ENCODE peak calls at places on chromosomes 5 and 9, in five cellular contexts. O is CD4-positive, alpha-beta T cell; W is effector memory CD4-positive, alpha-beta T cell; U is GM23248; T is BE2C. K is an unnamed sample. For H3K9me3, the result is how much of the 10 kb centered on the place peaks cover.

GRCh38 chr9:38368731-38369130 is 23.8 kb upstream of the ALDH1B1 start:
- DNase-seq in O (no peak), W (no peak), U (no peak), T (no peak), K (no peak)

GRCh38 chr9:126448865-126449577 is 122.4 kb downstream of the MVB12B start:
- DNase-seq in O (no peak), W (no peak), U (no peak), T (no peak), K (no peak)

GRCh38 chr5:123428521-123429220 is 5.5 kb upstream of the CEP120 start:
- DNase-seq in O (no peak), W (no peak), U (no peak), T (no peak), K (no peak)

GRCh38 chr9:8660383-8660782 is 860.8 kb upstream of the DMAC1 start:
- DNase-seq in O (no peak), W (no peak), U (no peak), T (no peak), K (no peak)

GRCh38 chr5:123278284-123278683 is 144.9 kb downstream of the CEP120 start:
- DNase-seq in O (no peak), W (no peak), U (peak), T (no peak), K (no peak)

GRCh38 chr5:93585054-93585751 is 2.2 kb downstream of the NR2F1 start:
- DNase-seq in O (no peak), W (no peak), U (peak), T (peak), K (no peak)

GRCh38 chr5:3209918-3210317 is 385.7 kb upstream of the IRX1 start:
- DNase-seq in O (no peak), W (no peak), U (no peak), T (no peak), K (no peak)

GRCh38 chr5:175700991-175701390 is 43.1 kb downstream of the HRH2 start:
- DNase-seq in O (no peak), W (no peak), U (no peak), T (no peak), K (no peak)

GRCh38 chr9:132211570-132211969 is 49.7 kb downstream of the NTNG2 start:
- DNase-seq in O (no peak), W (no peak), U (no peak), T (no peak), K (no peak)

GRCh38 chr9:137434498-137435380 is 6.4 kb downstream of the ENTPD8 start:
- DNase-seq in O (no peak), W (no peak), U (no peak), T (peak), K (no peak)

GRCh38 chr9:1262367-1262766 is 212.2 kb downstream of the DMRT2 start:
- DNase-seq in O (no peak), W (no peak), U (no peak), T (no peak), K (no peak)

GRCh38 chr5:134249469-134250379 is 23.9 kb upstream of the PPP2CA start:
- DNase-seq in O (no peak), W (no peak), U (peak), T (no peak), K (no peak)

GRCh38 chr9:125428515-125429467 is 167.2 kb downstream of the GAPVD1 start:
- DNase-seq in O (no peak), W (no peak), U (no peak), T (peak), K (no peak)

GRCh38 chr9:121055642-121056143 is 5.6 kb upstream of the C5 start:
- DNase-seq in O (no peak), W (no peak), U (peak), T (peak), K (no peak)

GRCh38 chr5:57386958-57387357 is 95.7 kb downstream of the ACTBL2 start:
- DNase-seq in O (no peak), W (no peak), U (peak), T (no peak), K (no peak)

GRCh38 chr5:174719211-174719610 is 5.2 kb upstream of the MSX2 start:
- DNase-seq in O (no peak), W (no peak), U (no peak), T (no peak), K (no peak)

GRCh38 chr5:14582797-14583137 is 1.2 kb downstream of the OTULINL start:
- DNase-seq in O (no peak), W (no peak), U (peak), T (no peak), K (no peak)

GRCh38 chr5:174690256-174690655 is 34.1 kb upstream of the MSX2 start:
- DNase-seq in O (no peak), W (no peak), U (peak), T (no peak), K (no peak)

GRCh38 chr5:96492654-96493053 is 59.6 kb upstream of the PCSK1 start:
- DNase-seq in O (no peak), W (no peak), U (peak), T (no peak), K (no peak)

GRCh38 chr5:94505327-94506080 is 112.9 kb downstream of the KIAA0825 start:
- DNase-seq in O (no peak), W (no peak), U (peak), T (no peak), K (no peak)

GRCh38 chr9:14910178-14910805 is at the start of gene FREM1:
- DNase-seq in O (no peak), W (no peak), U (peak), T (peak), K (no peak)

GRCh38 chr9:27638716-27639115 is 65.4 kb upstream of the C9orf72 start:
- DNase-seq in O (no peak), W (no peak), U (no peak), T (no peak), K (no peak)

GRCh38 chr5:116454417-116454927 is 120.2 kb downstream of the SEMA6A start:
- DNase-seq in O (no peak), W (no peak), U (peak), T (peak), K (no peak)

GRCh38 chr5:107285772-107286171 is 385.0 kb downstream of the EFNA5 start:
- DNase-seq in O (no peak), W (no peak), U (no peak), T (no peak), K (no peak)

GRCh38 chr5:159184858-159185381 is 24.4 kb downstream of the RNF145 start:
- DNase-seq in O (no peak), W (no peak), U (peak), T (no peak), K (no peak)

GRCh38 chr5:103211858-103212500 is 46.6 kb upstream of the MACIR start:
- DNase-seq in O (no peak), W (no peak), U (no peak), T (no peak), K (no peak)

GRCh38 chr9:34898846-34899245 is 59.2 kb upstream of the PHF24 start:
- DNase-seq in O (no peak), W (no peak), U (no peak), T (no peak), K (no peak)

GRCh38 chr5:51829691-51830090 is 446.4 kb downstream of the ISL1 start:
- DNase-seq in O (no peak), W (no peak), U (no peak), T (no peak), K (no peak)

GRCh38 chr9:97501972-97502221 is 431 bp downstream of the TMOD1 start:
- DNase-seq in O (no peak), W (no peak), U (no peak), T (no peak), K (no peak)

GRCh38 chr9:78519786-78520185 is 222.9 kb downstream of the PSAT1 start:
- DNase-seq in O (no peak), W (no peak), U (no peak), T (no peak), K (no peak)

GRCh38 chr5:91850031-91850430 is 466.9 kb upstream of the ARRDC3 start:
- DNase-seq in O (no peak), W (no peak), U (peak), T (no peak), K (no peak)

GRCh38 chr5:113520429-113520828 is 6.9 kb downstream of the YTHDC2 start:
- DNase-seq in O (no peak), W (no peak), U (peak), T (no peak), K (no peak)

GRCh38 chr5:148343049-148343413 is 7.7 kb downstream of the SPINK9 start:
- DNase-seq in O (no peak), W (no peak), U (no peak), T (no peak), K (no peak)

GRCh38 chr9:130192600-130192999 is 20.4 kb downstream of the NCS1 start:
- DNase-seq in O (no peak), W (no peak), U (no peak), T (no peak), K (no peak)

GRCh38 chr5:141260458-141261237 is 15.5 kb downstream of the PCDHB15 start:
- DNase-seq in O (no peak), W (no peak), U (peak), T (no peak), K (no peak)

GRCh38 chr5:141258948-141259347 is 13.8 kb downstream of the PCDHB15 start:
- DNase-seq in O (no peak), W (no peak), U (no peak), T (no peak), K (no peak)

GRCh38 chr5:141258464-141258863 is 13.3 kb downstream of the PCDHB15 start:
- DNase-seq in O (no peak), W (no peak), U (no peak), T (no peak), K (no peak)

GRCh38 chr5:141261238-141261546 is 16.0 kb downstream of the PCDHB15 start:
- DNase-seq in O (no peak), W (no peak), U (no peak), T (no peak), K (no peak)
- H3K9me3 ChIP-seq in O (half or more), W (half or more), U (under half), T (under half), K (under half)

GRCh38 chr5:141186897-141187512 is at the start of gene PCDHB9:
- DNase-seq in O (no peak), W (no peak), U (peak), T (peak), K (no peak)

GRCh38 chr5:141196363-141196762 is 3.1 kb upstream of the PCDHB11 start:
- DNase-seq in O (no peak), W (no peak), U (no peak), T (no peak), K (no peak)

GRCh38 chr5:141192110-141192725 is at the start of gene PCDHB10:
- DNase-seq in O (no peak), W (no peak), U (peak), T (peak), K (no peak)
- H3K9me3 ChIP-seq in O (under half), W (under half), U (under half), T (under half), K (under half)

GRCh38 chr5:110512266-110512665 is 214.2 kb downstream of the TMEM232 start:
- DNase-seq in O (no peak), W (no peak), U (no peak), T (no peak), K (no peak)
- H3K9me3 ChIP-seq in O (under half), W (under half), U (under half), T (under half), K (under half)

GRCh38 chr5:109045710-109046109 is 298.0 kb downstream of the FER start:
- DNase-seq in O (no peak), W (no peak), U (no peak), T (no peak), K (no peak)
- H3K9me3 ChIP-seq in O (under half), W (under half), U (under half), T (under half), K (under half)

DNA sequence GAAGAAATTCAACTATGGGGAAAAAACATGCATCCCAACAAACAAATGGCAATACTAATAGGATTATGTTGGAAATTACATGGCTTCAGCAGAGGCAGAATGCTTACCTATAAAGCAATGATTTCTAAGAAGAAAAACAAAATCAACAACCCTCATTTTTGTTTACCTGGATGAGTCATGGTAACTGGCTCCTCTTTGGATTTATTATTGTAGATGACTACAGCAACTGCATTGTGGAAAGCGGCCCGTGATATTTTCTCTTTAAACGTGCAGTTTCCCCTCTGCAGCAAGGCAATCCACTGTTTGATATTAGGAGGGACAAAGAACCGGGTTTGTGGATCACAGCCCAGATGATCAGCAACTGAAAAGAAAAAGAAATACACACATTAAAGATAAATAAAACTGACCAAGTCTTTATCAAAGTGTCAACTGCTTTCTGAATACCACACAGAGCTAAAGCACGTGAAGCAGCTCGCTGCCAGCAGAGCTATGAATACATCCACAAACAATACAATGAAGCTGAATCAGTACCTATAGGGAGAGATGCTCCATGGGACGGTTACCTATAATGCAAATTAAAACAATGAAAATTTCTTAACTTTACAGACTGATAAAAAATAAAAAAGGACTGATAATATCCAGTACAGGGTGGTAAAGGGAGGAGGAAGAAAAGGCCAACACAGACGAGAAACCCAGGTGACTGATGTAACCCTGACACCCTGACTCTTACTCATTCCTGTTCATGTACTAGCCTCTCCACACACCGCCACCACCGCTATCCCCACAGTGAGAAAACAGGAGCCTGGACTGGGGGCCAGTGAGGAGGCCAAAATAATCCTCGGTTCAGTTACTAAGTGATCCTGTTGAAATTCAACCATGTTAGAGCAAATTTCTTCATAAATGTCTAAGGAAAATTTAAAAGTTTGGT is 31.0 kb downstream of the RNF130 start:
- DNase-seq in O (no peak), W (no peak), U (no peak), T (no peak), K (no peak)
- H3K9me3 ChIP-seq in O (under half), W (under half), U (under half), T (under half), K (under half)

K was measured in T-helper 17 cell.